ENCODE peak calls at places on chromosomes 13 and 19, in four cellular contexts. One of them, this sample, is unnamed.

GRCh38 chr13:28719656-28720055 is 886 bp upstream of the SLC46A3 start:
- DNase-seq in Panc1: no peak
- DNase-seq in fibroblast of lung: peak; percentile 2
- DNase-seq in mucosa of descending colon: no peak
- DNase-seq in this sample: peak; percentile 68

GRCh38 chr19:49339364-49340068 is 4.3 kb downstream of the CD37 start:
- DNase-seq in Panc1: no peak
- DNase-seq in mucosa of descending colon: peak; percentile 87
- DNase-seq in fibroblast of lung: peak; percentile 87
- DNase-seq in this sample: peak; percentile 82

GRCh38 chr19:10009269-10009665 is 1.0 kb downstream of the COL5A3 start:
- DNase-seq in fibroblast of lung: peak; percentile 89
- DNase-seq in Panc1: no peak
- DNase-seq in mucosa of descending colon: peak; percentile 68
- DNase-seq in this sample: peak; percentile 90

GRCh38 chr19:54432144-54432738 is 16.8 kb upstream of the LENG8 start:
- DNase-seq in fibroblast of lung: no peak
- DNase-seq in Panc1: no peak
- DNase-seq in mucosa of descending colon: no peak
- DNase-seq in this sample: no peak

GRCh38 chr13:42591602-42592001 is 17.6 kb downstream of the TNFSF11 start:
- DNase-seq in Panc1: no peak
- DNase-seq in mucosa of descending colon: no peak
- DNase-seq in fibroblast of lung: no peak
- DNase-seq in this sample: peak; percentile 23

GRCh38 chr19:44635581-44636438 is 7.9 kb upstream of the PVR start:
- DNase-seq in fibroblast of lung: peak; percentile 63
- DNase-seq in mucosa of descending colon: no peak
- DNase-seq in Panc1: no peak
- DNase-seq in this sample: peak; percentile 33

GRCh38 chr19:47679251-47679900 is 33.8 kb upstream of the EHD2 start:
- DNase-seq in Panc1: no peak
- DNase-seq in mucosa of descending colon: peak; percentile 26
- DNase-seq in fibroblast of lung: no peak
- DNase-seq in this sample: no peak

GRCh38 chr19:2962018-2962670 is 15.2 kb upstream of the TLE6 start:
- DNase-seq in mucosa of descending colon: no peak
- DNase-seq in fibroblast of lung: peak; percentile 89
- DNase-seq in Panc1: no peak
- DNase-seq in this sample: peak; percentile 87

GRCh38 chr13:59745395-59745788 is 418.3 kb downstream of the DIAPH3 start:
- DNase-seq in Panc1: no peak
- DNase-seq in mucosa of descending colon: no peak
- DNase-seq in fibroblast of lung: peak; percentile 57
- DNase-seq in this sample: peak; percentile 40

GRCh38 chr13:50580684-50581305 is 262.7 kb downstream of the DLEU7 start:
- DNase-seq in fibroblast of lung: peak; percentile 81
- DNase-seq in mucosa of descending colon: no peak
- DNase-seq in Panc1: no peak
- DNase-seq in this sample: peak; percentile 58

GRCh38 chr19:6672693-6673290 is 2.8 kb upstream of the TNFSF14 start:
- DNase-seq in mucosa of descending colon: no peak
- DNase-seq in fibroblast of lung: no peak
- DNase-seq in Panc1: no peak
- DNase-seq in this sample: no peak

GRCh38 chr19:23527797-23528196 is 132.5 kb upstream of the ZNF91 start:
- DNase-seq in fibroblast of lung: no peak
- DNase-seq in mucosa of descending colon: no peak
- DNase-seq in Panc1: no peak
- DNase-seq in this sample: no peak

GRCh38 chr13:50636007-50636704 is 207.3 kb downstream of the DLEU7 start:
- DNase-seq in fibroblast of lung: no peak
- DNase-seq in Panc1: no peak
- DNase-seq in mucosa of descending colon: no peak
- DNase-seq in this sample: no peak

GRCh38 chr13:32426981-32427851 is 714 bp downstream of the N4BP2L1 start:
- DNase-seq in Panc1: no peak
- DNase-seq in mucosa of descending colon: peak; percentile 72
- DNase-seq in fibroblast of lung: no peak
- DNase-seq in this sample: peak; percentile 15

GRCh38 chr19:29708553-29709439 is 6.3 kb downstream of the C19orf12 start:
- DNase-seq in mucosa of descending colon: peak; percentile 66
- DNase-seq in fibroblast of lung: no peak
- DNase-seq in Panc1: no peak
- DNase-seq in this sample: peak; percentile 64

GRCh38 chr13:106566682-106567420 is 1.1 kb downstream of the ARGLU1 start:
- DNase-seq in mucosa of descending colon: peak; percentile 78
- DNase-seq in fibroblast of lung: peak; percentile 64
- DNase-seq in Panc1: no peak
- DNase-seq in this sample: peak; percentile 64

GRCh38 chr19:15551183-15552004 is 43.1 kb downstream of the CYP4F22 start:
- DNase-seq in mucosa of descending colon: peak; percentile 72
- DNase-seq in fibroblast of lung: peak; percentile 14
- DNase-seq in Panc1: no peak
- DNase-seq in this sample: peak; percentile 37

GRCh38 chr19:15264061-15264932 is 32.0 kb upstream of the EPHX3 start:
- DNase-seq in Panc1: no peak
- DNase-seq in mucosa of descending colon: no peak
- DNase-seq in fibroblast of lung: peak; percentile 79
- DNase-seq in this sample: peak; percentile 74

GRCh38 chr19:45469132-45469834 is 1.5 kb downstream of the FOSB start:
- DNase-seq in Panc1: no peak
- DNase-seq in fibroblast of lung: peak; percentile 94
- DNase-seq in mucosa of descending colon: peak; percentile 96
- DNase-seq in this sample: peak; percentile 91

GRCh38 chr19:6737873-6738725 is 719 bp upstream of the GPR108 start:
- DNase-seq in mucosa of descending colon: peak; percentile 94
- DNase-seq in fibroblast of lung: peak; percentile 84
- DNase-seq in Panc1: peak; percentile 69
- DNase-seq in this sample: peak; percentile 77

GRCh38 chr13:21511841-21512240 is 52.7 kb upstream of the ZDHHC20 start:
- DNase-seq in mucosa of descending colon: no peak
- DNase-seq in Panc1: no peak
- DNase-seq in fibroblast of lung: no peak
- DNase-seq in this sample: peak; percentile 33

GRCh38 chr19:48746738-48747575 is at the start of gene IZUMO1:
- DNase-seq in Panc1: peak; percentile 48
- DNase-seq in fibroblast of lung: peak; percentile 90
- DNase-seq in mucosa of descending colon: no peak
- DNase-seq in this sample: peak; percentile 88

GRCh38 chr19:51203941-51204720 is 20.7 kb upstream of the CD33 start:
- DNase-seq in Panc1: no peak
- DNase-seq in mucosa of descending colon: no peak
- DNase-seq in fibroblast of lung: no peak
- DNase-seq in this sample: no peak

GRCh38 chr13:25247345-25247744 is 39.9 kb downstream of the MTMR6 start:
- DNase-seq in Panc1: no peak
- DNase-seq in fibroblast of lung: no peak
- DNase-seq in mucosa of descending colon: no peak
- DNase-seq in this sample: no peak

GRCh38 chr13:73715910-73716257 is 418.3 kb downstream of the KLF12 start:
- DNase-seq in mucosa of descending colon: no peak
- DNase-seq in fibroblast of lung: no peak
- DNase-seq in Panc1: no peak
- DNase-seq in this sample: no peak

GRCh38 chr13:31209172-31209818 is 9.5 kb downstream of the B3GLCT start:
- DNase-seq in mucosa of descending colon: no peak
- DNase-seq in fibroblast of lung: peak; percentile 46
- DNase-seq in Panc1: no peak
- DNase-seq in this sample: peak; percentile 48

GRCh38 chr13:31207630-31208549 is 8.1 kb downstream of the B3GLCT start:
- DNase-seq in mucosa of descending colon: peak; percentile 50
- DNase-seq in Panc1: no peak
- DNase-seq in fibroblast of lung: peak; percentile 58
- DNase-seq in this sample: peak; percentile 63

GRCh38 chr13:31213681-31214289 is 14.0 kb downstream of the B3GLCT start:
- DNase-seq in fibroblast of lung: no peak
- DNase-seq in mucosa of descending colon: no peak
- DNase-seq in Panc1: no peak
- DNase-seq in this sample: no peak

GRCh38 chr13:31208554-31209122 is 8.9 kb downstream of the B3GLCT start:
- DNase-seq in mucosa of descending colon: no peak
- DNase-seq in fibroblast of lung: no peak
- DNase-seq in Panc1: no peak
- DNase-seq in this sample: no peak

DNA sequence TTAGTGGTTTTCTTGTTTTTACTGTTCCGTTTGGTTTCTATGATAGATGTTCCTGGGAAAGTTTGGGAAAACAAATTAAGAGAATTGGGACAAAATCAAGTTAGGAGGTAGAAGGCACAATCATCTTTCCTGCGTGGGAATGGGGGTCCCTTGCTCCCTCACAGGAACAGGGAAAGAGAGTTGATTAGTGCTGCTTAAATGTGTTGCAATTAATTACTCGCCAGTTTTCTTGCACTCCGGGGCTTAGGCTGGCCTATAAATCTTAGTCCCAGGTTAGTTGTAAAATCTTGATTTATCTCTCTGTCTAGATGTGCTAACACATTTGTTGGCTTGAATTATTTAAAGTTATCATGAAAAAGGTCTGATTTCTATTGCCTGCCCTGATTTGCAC is 10.0 kb downstream of the B3GLCT start:
- DNase-seq in fibroblast of lung: no peak
- DNase-seq in Panc1: no peak
- DNase-seq in mucosa of descending colon: no peak
- DNase-seq in this sample: no peak
- H3K4me3 ChIP-seq in fibroblast of lung: no peak overlapping the region
- H3K4me3 ChIP-seq in Panc1: no peak overlapping the region
- H3K4me3 ChIP-seq in mucosa of descending colon: no peak overlapping the region
- H3K4me3 ChIP-seq in this sample: no peak overlapping the region

DNA sequence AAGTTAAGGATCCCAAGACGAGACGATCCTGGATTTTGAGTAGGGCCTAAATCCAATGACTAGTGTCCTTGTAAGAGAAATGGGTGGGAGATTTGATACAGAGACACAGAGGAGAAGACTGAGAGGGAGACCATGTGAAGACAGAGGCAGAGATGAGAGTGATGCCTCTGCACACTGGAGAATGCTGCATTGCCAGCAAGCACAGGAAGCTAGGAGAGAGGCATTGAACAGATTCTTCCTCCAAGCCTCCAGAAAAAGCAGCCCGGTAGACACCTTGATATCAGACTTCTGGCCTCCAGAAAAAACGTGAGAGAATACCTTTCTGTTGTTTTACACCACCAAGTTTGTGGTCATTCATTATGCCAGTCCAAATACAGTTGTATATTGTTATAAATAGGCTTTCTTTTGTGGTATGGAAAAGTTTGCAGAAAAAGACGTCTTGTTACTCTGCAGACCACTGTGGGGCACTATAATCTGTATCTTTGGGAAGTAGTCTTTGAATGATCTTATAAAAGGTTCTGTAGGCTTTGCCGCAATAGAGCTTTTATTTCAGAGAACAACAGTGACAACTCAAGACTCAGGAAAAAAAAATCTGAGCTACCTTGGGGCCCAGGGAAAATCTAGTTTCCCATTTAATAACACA is 17.9 kb upstream of the RFC3 start:
- DNase-seq in mucosa of descending colon: no peak
- DNase-seq in fibroblast of lung: peak; percentile 77
- DNase-seq in Panc1: no peak
- DNase-seq in this sample: peak; percentile 59
- TF ChIP-seq CTCF in mucosa of descending colon: no peak
- TF ChIP-seq CTCF in fibroblast of lung: peak; percentile 39
- TF ChIP-seq CTCF in Panc1: peak; percentile 53
- TF ChIP-seq CTCF in this sample: peak; percentile 47

DNA sequence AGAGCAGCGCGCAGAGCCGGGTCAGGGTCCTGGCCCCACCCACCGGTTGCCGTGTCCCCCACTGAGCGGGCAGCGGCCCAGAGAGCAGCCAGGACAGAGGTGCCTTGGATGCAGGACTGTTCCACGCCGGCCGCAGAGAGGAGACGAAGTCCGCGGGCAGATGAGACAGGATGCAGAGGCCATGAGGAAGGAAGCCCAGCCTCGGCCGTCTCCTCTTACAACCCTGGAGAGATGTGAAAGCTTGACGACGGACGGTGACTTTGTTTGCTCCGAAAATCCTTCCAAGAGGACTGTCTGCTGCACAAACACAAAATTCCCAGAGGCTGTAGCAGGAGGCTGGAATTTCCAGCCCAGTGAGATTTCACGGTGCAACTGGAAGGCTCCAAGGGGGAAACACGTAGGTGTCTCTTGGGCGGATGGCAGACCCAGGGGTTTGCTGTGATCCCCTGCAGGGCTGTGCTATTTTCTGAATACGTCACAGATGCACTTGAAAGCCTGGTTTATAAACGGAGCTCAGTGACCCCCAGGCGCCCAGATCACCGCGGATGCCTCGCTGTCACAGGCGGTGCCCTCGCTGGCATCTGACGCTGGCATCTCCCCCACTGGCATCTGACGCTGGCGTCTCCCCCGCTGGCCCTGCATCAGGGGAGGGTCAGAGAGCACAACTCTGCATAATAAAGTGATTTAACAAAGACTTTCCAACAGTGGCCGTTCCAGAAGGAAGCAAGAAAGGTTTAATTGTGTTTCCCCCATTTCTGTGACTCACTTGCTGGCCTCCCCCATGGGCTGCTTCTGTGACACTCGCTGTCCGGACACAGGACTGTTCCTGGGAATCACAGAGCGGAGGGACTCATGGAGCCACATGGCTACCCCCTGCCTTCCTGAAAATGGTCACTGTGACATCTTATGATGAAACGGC is 62.0 kb upstream of the C13orf46 start:
- DNase-seq in fibroblast of lung: peak; percentile 41
- DNase-seq in mucosa of descending colon: no peak
- DNase-seq in Panc1: no peak
- DNase-seq in this sample: peak; percentile 40
- H3K4me3 ChIP-seq in fibroblast of lung: no peak overlapping the region
- H3K4me3 ChIP-seq in mucosa of descending colon: no peak overlapping the region
- H3K4me3 ChIP-seq in Panc1: no peak overlapping the region
- H3K4me3 ChIP-seq in this sample: no peak overlapping the region

DNA sequence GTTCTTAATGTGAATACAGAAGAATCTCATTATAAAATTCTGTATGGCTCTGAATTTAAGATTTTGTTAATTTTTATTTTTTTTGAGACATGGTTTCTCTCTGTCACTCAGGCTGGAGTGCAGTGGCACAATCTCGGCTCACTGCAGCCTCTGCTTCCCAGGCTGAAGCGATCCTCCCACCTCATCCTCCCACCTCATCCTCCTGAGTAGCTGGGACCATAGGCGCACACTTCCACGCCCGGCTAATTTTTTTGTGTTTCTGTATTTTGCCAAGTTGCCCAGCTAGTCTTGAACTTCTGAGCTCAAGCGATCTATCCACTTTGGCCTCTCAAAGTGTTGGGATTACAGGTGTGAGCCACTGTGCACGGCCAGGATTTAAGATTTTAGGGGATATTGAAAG is 14.3 kb downstream of the CYP2A7 start:
- DNase-seq in Panc1: no peak
- DNase-seq in fibroblast of lung: no peak
- DNase-seq in mucosa of descending colon: no peak
- DNase-seq in this sample: no peak
- TF ChIP-seq CTCF in Panc1: no peak
- TF ChIP-seq CTCF in fibroblast of lung: no peak
- TF ChIP-seq CTCF in mucosa of descending colon: no peak
- TF ChIP-seq CTCF in this sample: no peak

GRCh38 chr19:18051887-18052286 is 34.8 kb downstream of the IL12RB1 start:
- DNase-seq in fibroblast of lung: no peak
- DNase-seq in Panc1: no peak
- DNase-seq in mucosa of descending colon: no peak
- DNase-seq in this sample: no peak
- H3K4me3 ChIP-seq in fibroblast of lung: no peak overlapping the region
- H3K4me3 ChIP-seq in Panc1: no peak overlapping the region
- H3K4me3 ChIP-seq in mucosa of descending colon: no peak overlapping the region
- H3K4me3 ChIP-seq in this sample: no peak overlapping the region